ENCODE peak calls at places on chromosome 20, in four cellular contexts. D is stimulated activated CD4-positive, alpha-beta T cell treated with anti-CD3 and anti-CD28 coated beads, Interleukin-4, amount 100 ng/mL, for 1 hour; J is activated T-cell treated with anti-CD3 and anti-CD28 coated beads, Interleukin-2, amount 50 U/mL, for 72 hours; V is GM13976. A is an unnamed sample.
A peak's percentile ranks its signal among the peaks of the same experiment; 100 is the strongest.

GRCh38 chr20:539848-540247 is 3.7 kb downstream of the CSNK2A1 start:
- DNase-seq in D (no peak), J (no peak), V (no peak), A (no peak)

GRCh38 chr20:44586289-44586911 is 4.0 kb downstream of the PKIG start:
- DNase-seq in D (no peak), J (no peak), V (peak; percentile 42), A (no peak)

GRCh38 chr20:828987-829386 is 4.5 kb upstream of the FAM110A start:
- DNase-seq in D (no peak), J (no peak), V (no peak), A (no peak)

GRCh38 chr20:39986231-39986904 is 702.7 kb downstream of the MAFB start:
- DNase-seq in D (no peak), J (no peak), V (no peak), A (no peak)

GRCh38 chr20:23161968-23162696 is 76.0 kb upstream of the CD93 start:
- DNase-seq in D (no peak), J (no peak), V (no peak), A (no peak)

GRCh38 chr20:59560588-59561227 is 43.6 kb upstream of the PHACTR3 start:
- DNase-seq in D (no peak), J (no peak), V (peak; percentile 66), A (no peak)

GRCh38 chr20:23361108-23361650 is 803 bp upstream of the GZF1 start:
- DNase-seq in D (no peak), J (no peak), V (no peak), A (no peak)

GRCh38 chr20:3213226-3213625 is 3.9 kb downstream of the ITPA start:
- DNase-seq in D (no peak), J (no peak), V (no peak), A (no peak)

GRCh38 chr20:35515949-35516645 is 13.4 kb downstream of the C20orf173 start:
- DNase-seq in D (no peak), J (no peak), V (no peak), A (no peak)

GRCh38 chr20:45163071-45163803 is 11.5 kb upstream of the PI3 start:
- DNase-seq in D (no peak), J (no peak), V (no peak), A (no peak)

GRCh38 chr20:19510626-19511025 is 247.4 kb upstream of the RIN2 start:
- DNase-seq in D (no peak), J (no peak), V (no peak), A (no peak)

GRCh38 chr20:4613718-4614620 is 107.7 kb upstream of the PRND start:
- DNase-seq in D (peak; percentile 60), J (peak; percentile 64), V (peak; percentile 57), A (peak; percentile 78)

GRCh38 chr20:53865905-53866786 is 204.2 kb downstream of the BCAS1 start:
- DNase-seq in D (no peak), J (no peak), V (no peak), A (no peak)

GRCh38 chr20:3173582-3174441 is 463 bp upstream of the LZTS3 start:
- DNase-seq in D (peak; percentile 94), J (peak; percentile 93), V (peak; percentile 98), A (peak; percentile 71)

GRCh38 chr20:44582321-44583025 is at the start of gene PKIG:
- DNase-seq in D (no peak), J (no peak), V (no peak), A (no peak)

GRCh38 chr20:63831696-63832686 is 927 bp upstream of the ZBTB46 start:
- DNase-seq in D (no peak), J (no peak), V (no peak), A (no peak)

GRCh38 chr20:40493071-40493470 is 196.0 kb downstream of the MAFB start:
- DNase-seq in D (no peak), J (no peak), V (no peak), A (peak; percentile 18)